ENCODE peak calls at places on chromosomes 6 and 20, in four cellular contexts. One of them, this sample, is unnamed.

GRCh38 chr20:57791946-57792328 is 82.1 kb upstream of the PMEPA1 start:
- DNase-seq in HepG2: no peak
- DNase-seq in WTC11: no peak
- DNase-seq in K562: no peak
- DNase-seq in this sample: no peak

GRCh38 chr20:44471481-44471882 is 4.2 kb upstream of the TTPAL start:
- DNase-seq in K562: no peak
- DNase-seq in WTC11: no peak
- DNase-seq in HepG2: peak
- DNase-seq in this sample: no peak

GRCh38 chr6:134015719-134016557 is 36.5 kb downstream of the SLC2A12 start:
- DNase-seq in HepG2: no peak
- DNase-seq in K562: no peak
- DNase-seq in WTC11: no peak
- DNase-seq in this sample: no peak

GRCh38 chr20:9500121-9500911 is 14.1 kb upstream of the LAMP5 start:
- DNase-seq in K562: no peak
- DNase-seq in HepG2: no peak
- DNase-seq in WTC11: no peak
- DNase-seq in this sample: no peak

GRCh38 chr20:44540834-44541233 is 19.0 kb upstream of the SERINC3 start:
- DNase-seq in HepG2: no peak
- DNase-seq in K562: no peak
- DNase-seq in WTC11: no peak
- DNase-seq in this sample: no peak

GRCh38 chr6:88031550-88031949 is 16.1 kb upstream of the SPACA1 start:
- DNase-seq in HepG2: no peak
- DNase-seq in K562: no peak
- DNase-seq in WTC11: no peak
- DNase-seq in this sample: no peak

GRCh38 chr20:36784116-36784515 is 10.6 kb upstream of the DSN1 start:
- DNase-seq in K562: no peak
- DNase-seq in HepG2: no peak
- DNase-seq in WTC11: no peak
- DNase-seq in this sample: no peak

GRCh38 chr20:5369622-5370021 is 52.9 kb upstream of the PROKR2 start:
- DNase-seq in HepG2: no peak
- DNase-seq in K562: no peak
- DNase-seq in WTC11: no peak
- DNase-seq in this sample: no peak

GRCh38 chr6:2579789-2580570 is 170.7 kb downstream of the MYLK4 start:
- DNase-seq in K562: no peak
- DNase-seq in WTC11: no peak
- DNase-seq in HepG2: no peak
- DNase-seq in this sample: no peak

GRCh38 chr6:89834884-89835792 is 5.5 kb downstream of the CASP8AP2 start:
- DNase-seq in K562: no peak
- DNase-seq in HepG2: no peak
- DNase-seq in WTC11: no peak
- DNase-seq in this sample: peak

GRCh38 chr6:162056745-162057144 is 670.8 kb downstream of the PRKN start:
- DNase-seq in HepG2: peak
- DNase-seq in K562: no peak
- DNase-seq in WTC11: peak
- DNase-seq in this sample: no peak

GRCh38 chr6:166446567-166447065 is 63.9 kb upstream of the MPC1 start:
- DNase-seq in WTC11: no peak
- DNase-seq in K562: no peak
- DNase-seq in HepG2: no peak
- DNase-seq in this sample: no peak

GRCh38 chr20:36836591-36837329 is 39.2 kb upstream of the TLDC2 start:
- DNase-seq in HepG2: peak
- DNase-seq in K562: peak
- DNase-seq in WTC11: peak
- DNase-seq in this sample: no peak

GRCh38 chr6:93751969-93752368 is 332.6 kb upstream of the EPHA7 start:
- DNase-seq in HepG2: no peak
- DNase-seq in K562: no peak
- DNase-seq in WTC11: no peak
- DNase-seq in this sample: no peak

GRCh38 chr6:10962673-10963072 is 75.8 kb downstream of the SYCP2L start:
- DNase-seq in WTC11: no peak
- DNase-seq in HepG2: no peak
- DNase-seq in K562: no peak
- DNase-seq in this sample: no peak

GRCh38 chr20:36998652-36999051 is 47.1 kb upstream of the SAMHD1 start:
- DNase-seq in K562: no peak
- DNase-seq in WTC11: no peak
- DNase-seq in HepG2: no peak
- DNase-seq in this sample: no peak

GRCh38 chr6:10882654-10883053 is 813 bp upstream of the GCM2 start:
- DNase-seq in HepG2: no peak
- DNase-seq in WTC11: peak
- DNase-seq in K562: no peak
- DNase-seq in this sample: no peak

GRCh38 chr20:46602429-46602828 is 48.8 kb downstream of the SLC13A3 start:
- DNase-seq in HepG2: no peak
- DNase-seq in K562: no peak
- DNase-seq in WTC11: no peak
- DNase-seq in this sample: no peak

GRCh38 chr6:152201134-152201533 is 393.7 kb downstream of the ESR1 start:
- DNase-seq in WTC11: no peak
- DNase-seq in K562: no peak
- DNase-seq in HepG2: no peak
- DNase-seq in this sample: no peak

GRCh38 chr6:119076173-119076965 is 2.1 kb downstream of the FAM184A start:
- DNase-seq in K562: no peak
- DNase-seq in HepG2: no peak
- DNase-seq in WTC11: no peak
- DNase-seq in this sample: no peak

GRCh38 chr6:41228616-41229015 is 467 bp downstream of the TREML4 start:
- DNase-seq in K562: no peak
- DNase-seq in HepG2: no peak
- DNase-seq in WTC11: peak
- DNase-seq in this sample: no peak

GRCh38 chr6:35181313-35181932 is 32.3 kb upstream of the SCUBE3 start:
- DNase-seq in HepG2: no peak
- DNase-seq in WTC11: no peak
- DNase-seq in K562: no peak
- DNase-seq in this sample: no peak

GRCh38 chr6:167287513-167288048 is 3.5 kb upstream of the UNC93A start:
- DNase-seq in K562: no peak
- DNase-seq in WTC11: no peak
- DNase-seq in HepG2: no peak
- DNase-seq in this sample: no peak

GRCh38 chr6:163455553-163455952 is 41.0 kb downstream of the QKI start:
- DNase-seq in K562: no peak
- DNase-seq in HepG2: no peak
- DNase-seq in WTC11: no peak
- DNase-seq in this sample: no peak

GRCh38 chr6:2852921-2853322 is 11.3 kb upstream of the SERPINB1 start:
- DNase-seq in K562: no peak
- DNase-seq in HepG2: no peak
- DNase-seq in WTC11: no peak
- DNase-seq in this sample: no peak

GRCh38 chr6:43873806-43874714 is 104.0 kb downstream of the VEGFA start:
- DNase-seq in HepG2: peak
- DNase-seq in K562: no peak
- DNase-seq in WTC11: no peak
- DNase-seq in this sample: no peak

GRCh38 chr20:55540013-55540412 is 465.3 kb downstream of the CBLN4 start:
- DNase-seq in K562: no peak
- DNase-seq in HepG2: no peak
- DNase-seq in WTC11: no peak
- DNase-seq in this sample: no peak

GRCh38 chr20:54268941-54269340 is 61.1 kb downstream of the PFDN4 start:
- DNase-seq in HepG2: peak
- DNase-seq in WTC11: peak
- DNase-seq in K562: no peak
- DNase-seq in this sample: no peak

GRCh38 chr20:63759377-63759901 is 19.9 kb downstream of the SLC2A4RG start:
- DNase-seq in HepG2: no peak
- DNase-seq in K562: no peak
- DNase-seq in WTC11: no peak
- DNase-seq in this sample: no peak

GRCh38 chr20:63533871-63534393 is 3.2 kb downstream of the PTK6 start:
- DNase-seq in WTC11: peak
- DNase-seq in K562: no peak
- DNase-seq in HepG2: no peak
- DNase-seq in this sample: no peak

GRCh38 chr6:122610690-122611455 is 668 bp downstream of the PKIB start:
- DNase-seq in WTC11: peak
- DNase-seq in K562: no peak
- DNase-seq in HepG2: peak
- DNase-seq in this sample: no peak

GRCh38 chr6:143232849-143233248 is 172.2 kb downstream of the AIG1 start:
- DNase-seq in K562: peak
- DNase-seq in HepG2: peak
- DNase-seq in WTC11: peak
- DNase-seq in this sample: peak

GRCh38 chr6:73515204-73516101 is 5.4 kb downstream of the EEF1A1 start:
- DNase-seq in K562: peak
- DNase-seq in HepG2: peak
- DNase-seq in WTC11: peak
- DNase-seq in this sample: no peak

GRCh38 chr6:25034477-25034876 is 98.7 kb upstream of the RIPOR2 start:
- DNase-seq in K562: no peak
- DNase-seq in HepG2: no peak
- DNase-seq in WTC11: no peak
- DNase-seq in this sample: no peak

GRCh38 chr6:67768972-67769371 is 866.1 kb upstream of the ADGRB3 start:
- DNase-seq in WTC11: no peak
- DNase-seq in HepG2: no peak
- DNase-seq in K562: no peak
- DNase-seq in this sample: peak

GRCh38 chr6:67766061-67766460 is 869.0 kb upstream of the ADGRB3 start:
- DNase-seq in WTC11: no peak
- DNase-seq in K562: no peak
- DNase-seq in HepG2: no peak
- DNase-seq in this sample: no peak
- TF ChIP-seq ETV6 in WTC11: no peak
- TF ChIP-seq ETV6 in K562: no peak
- TF ChIP-seq ETV6 in HepG2: no peak
- TF ChIP-seq ETV6 in this sample: no peak

GRCh38 chr6:15662246-15663056 is at the start of gene DTNBP1:
- DNase-seq in WTC11: peak
- DNase-seq in HepG2: peak
- DNase-seq in K562: peak
- DNase-seq in this sample: peak
- TF ChIP-seq ETV6 in WTC11: peak
- TF ChIP-seq ETV6 in HepG2: peak
- TF ChIP-seq ETV6 in K562: no peak
- TF ChIP-seq ETV6 in this sample: no peak

DNA sequence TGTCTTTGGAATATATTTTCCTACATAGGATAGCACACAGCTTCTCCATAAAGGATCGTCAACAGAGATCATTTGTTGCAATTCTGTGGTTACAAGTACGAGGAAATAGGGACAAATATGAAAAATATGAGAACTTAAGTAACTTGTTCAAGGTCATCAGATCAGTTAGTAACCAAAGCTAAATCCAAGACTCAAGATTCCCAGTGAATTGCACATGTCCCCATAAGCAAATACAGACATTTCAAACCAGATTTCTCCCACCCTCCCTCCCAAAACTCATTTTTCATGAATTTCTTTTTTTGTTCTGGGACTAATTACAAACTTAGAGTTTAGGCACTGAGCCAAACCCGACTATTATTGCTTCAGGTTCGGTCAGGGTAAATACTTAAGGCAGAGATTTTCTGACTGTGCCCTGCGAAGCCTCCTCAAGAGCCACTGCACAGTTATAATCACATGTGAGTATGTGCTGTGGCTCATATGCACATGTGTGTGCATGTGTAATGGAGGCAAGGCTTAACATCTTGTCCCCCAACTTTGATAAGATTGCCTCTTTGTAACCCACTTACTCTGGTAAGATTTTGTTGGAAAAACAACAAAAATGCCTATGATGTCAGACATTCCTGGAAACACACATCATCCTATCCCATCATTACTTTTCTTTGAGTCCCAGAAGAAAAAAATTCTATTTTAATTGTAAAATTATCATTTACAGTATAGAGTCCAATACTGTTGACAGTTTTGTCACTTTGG is 216.2 kb downstream of the CD83 start:
- DNase-seq in K562: no peak
- DNase-seq in HepG2: no peak
- DNase-seq in WTC11: no peak
- DNase-seq in this sample: no peak
- TF ChIP-seq ETV6 in K562: no peak
- TF ChIP-seq ETV6 in HepG2: no peak
- TF ChIP-seq ETV6 in WTC11: no peak
- TF ChIP-seq ETV6 in this sample: no peak

GRCh38 chr6:64727075-64727474 is 980.0 kb downstream of the EYS start:
- DNase-seq in HepG2: no peak
- DNase-seq in WTC11: no peak
- DNase-seq in K562: no peak
- DNase-seq in this sample: no peak
- TF ChIP-seq ETV6 in HepG2: no peak
- TF ChIP-seq ETV6 in WTC11: no peak
- TF ChIP-seq ETV6 in K562: no peak
- TF ChIP-seq ETV6 in this sample: no peak

GRCh38 chr6:112806163-112806900 is 459.2 kb downstream of the RFPL4B start:
- DNase-seq in K562: no peak
- DNase-seq in WTC11: no peak
- DNase-seq in HepG2: no peak
- DNase-seq in this sample: no peak
- TF ChIP-seq ETV6 in K562: no peak
- TF ChIP-seq ETV6 in WTC11: no peak
- TF ChIP-seq ETV6 in HepG2: no peak
- TF ChIP-seq ETV6 in this sample: no peak

GRCh38 chr20:7496394-7497111 is 443.7 kb downstream of the HAO1 start:
- DNase-seq in WTC11: no peak
- DNase-seq in K562: no peak
- DNase-seq in HepG2: no peak
- DNase-seq in this sample: no peak
- TF ChIP-seq ETV6 in WTC11: no peak
- TF ChIP-seq ETV6 in K562: no peak
- TF ChIP-seq ETV6 in HepG2: no peak
- TF ChIP-seq ETV6 in this sample: no peak

GRCh38 chr6:81985191-81985590 is 232.7 kb upstream of the TENT5A start:
- DNase-seq in WTC11: no peak
- DNase-seq in HepG2: no peak
- DNase-seq in K562: no peak
- DNase-seq in this sample: no peak

GRCh38 chr6:81981812-81982211 is 229.3 kb upstream of the TENT5A start:
- DNase-seq in HepG2: no peak
- DNase-seq in K562: no peak
- DNase-seq in WTC11: no peak
- DNase-seq in this sample: no peak

GRCh38 chr6:81987293-81987692 is 234.8 kb upstream of the TENT5A start:
- DNase-seq in HepG2: no peak
- DNase-seq in WTC11: no peak
- DNase-seq in K562: no peak
- DNase-seq in this sample: no peak

GRCh38 chr6:81988446-81988845 is 236.0 kb upstream of the TENT5A start:
- DNase-seq in HepG2: no peak
- DNase-seq in K562: no peak
- DNase-seq in WTC11: no peak
- DNase-seq in this sample: no peak

GRCh38 chr6:81984599-81984998 is 232.1 kb upstream of the TENT5A start:
- DNase-seq in K562: no peak
- DNase-seq in WTC11: no peak
- DNase-seq in HepG2: no peak
- DNase-seq in this sample: no peak
- TF ChIP-seq ETV6 in K562: no peak
- TF ChIP-seq ETV6 in WTC11: no peak
- TF ChIP-seq ETV6 in HepG2: no peak
- TF ChIP-seq ETV6 in this sample: no peak